ENCODE peak calls at places on chromosomes 11 and 22, in four cellular contexts. L is CD4-positive, CD25-positive, alpha-beta regulatory T cell; O is left lobe of liver; B is amniotic stem cell. Q is an unnamed sample.

GRCh38 chr11:29075726-29076125 is 941.1 kb downstream of the KCNA4 start:
- DNase-seq in L (no peak), O (no peak), B (no peak), Q (no peak)

GRCh38 chr11:35641206-35641885 is 21.2 kb upstream of the TRIM44 start:
- DNase-seq in L (no peak), O (no peak), B (no peak), Q (no peak)

GRCh38 chr11:126529037-126529436 is 173.6 kb downstream of the ST3GAL4 start:
- DNase-seq in L (no peak), O (no peak), B (no peak), Q (no peak)

GRCh38 chr22:44595841-44596341 is 97.9 kb upstream of the RTL6 start:
- DNase-seq in L (no peak), O (no peak), B (no peak), Q (no peak)

GRCh38 chr22:50016308-50016987 is 3.9 kb upstream of the IL17REL start:
- DNase-seq in L (no peak), O (no peak), B (no peak), Q (no peak)

GRCh38 chr22:37218771-37219411 is 6.6 kb upstream of the SSTR3 start:
- DNase-seq in L (peak), O (no peak), B (no peak), Q (no peak)

GRCh38 chr11:1082346-1082727 is 7.7 kb downstream of the MUC2 start:
- DNase-seq in L (no peak), O (no peak), B (no peak), Q (no peak)

GRCh38 chr11:70527046-70527395 is 128.7 kb downstream of the CTTN start:
- DNase-seq in L (no peak), O (no peak), B (no peak), Q (no peak)

GRCh38 chr11:115716080-115716479 is 211.9 kb upstream of the CADM1 start:
- DNase-seq in L (no peak), O (no peak), B (no peak), Q (no peak)

GRCh38 chr22:25666308-25666707 is 75.7 kb upstream of the MYO18B start:
- DNase-seq in L (no peak), O (peak), B (no peak), Q (no peak)

GRCh38 chr11:10777806-10778205 is 26.8 kb downstream of the CTR9 start:
- DNase-seq in L (no peak), O (no peak), B (no peak), Q (no peak)